ENCODE peak calls at places on chromosome 17, in seven cellular contexts. X is stomach, Y is breast epithelium, A is endothelial cell of umbilical vein, R is HepG2, J is GM12878, E is GM23338. I is an unnamed sample. For H3K4me1, the result is how much of the 10 kb centered on the place peaks cover.

GRCh38 chr17:34579017-34579946 is at the start of gene TMEM132E:
- DNase-seq in A (peak), X (peak), Y (peak), E (peak), J (no peak), R (no peak), I (peak)

GRCh38 chr17:29682987-29683386 is 60.3 kb upstream of the CORO6 start:
- DNase-seq in R (no peak), Y (no peak), E (peak), J (no peak), X (no peak), A (peak), I (no peak)

GRCh38 chr17:64032081-64032480 is 11.6 kb upstream of the ICAM2 start:
- DNase-seq in J (no peak), A (no peak), E (no peak), Y (no peak), R (no peak), X (no peak), I (peak)

GRCh38 chr17:8151641-8152111 is 528 bp downstream of the PER1 start:
- DNase-seq in J (no peak), Y (peak), E (peak), A (peak), R (no peak), X (peak), I (peak)

GRCh38 chr17:46191332-46192210 is 1.7 kb downstream of the KANSL1 start:
- DNase-seq in J (no peak), X (no peak), Y (no peak), R (peak), E (peak), A (peak), I (no peak)

GRCh38 chr17:19752216-19753048 is 4.3 kb upstream of the ALDH3A1 start:
- DNase-seq in J (no peak), Y (no peak), X (no peak), R (no peak), A (no peak), E (no peak), I (peak)

GRCh38 chr17:9240659-9241370 is 219.5 kb downstream of the NTN1 start:
- DNase-seq in J (no peak), Y (peak), X (peak), E (peak), R (peak), A (peak), I (peak)

GRCh38 chr17:30920683-30921543 is 832 bp upstream of the ADAP2 start:
- DNase-seq in E (no peak), X (no peak), Y (no peak), J (no peak), A (no peak), R (no peak), I (no peak)

GRCh38 chr17:43790311-43790940 is 10.2 kb downstream of the CFAP97D1 start:
- DNase-seq in J (no peak), A (no peak), X (no peak), R (peak), E (peak), Y (no peak), I (no peak)

GRCh38 chr17:58630883-58631522 is 60.8 kb downstream of the TEX14 start:
- DNase-seq in A (no peak), X (peak), E (peak), R (no peak), J (no peak), Y (no peak), I (peak)

GRCh38 chr17:40633871-40634270 is 13.7 kb downstream of the SMARCE1 start:
- DNase-seq in Y (no peak), J (no peak), X (no peak), R (no peak), E (no peak), A (no peak), I (no peak)

GRCh38 chr17:47879028-47879585 is 16.9 kb upstream of the SP2 start:
- DNase-seq in A (no peak), J (no peak), Y (no peak), E (no peak), X (no peak), R (no peak), I (no peak)

GRCh38 chr17:17750881-17751280 is 69.6 kb downstream of the RAI1 start:
- DNase-seq in X (no peak), E (no peak), J (peak), A (no peak), Y (no peak), R (no peak), I (no peak)

GRCh38 chr17:38879878-38880727 is 10.2 kb downstream of the LASP1 start:
- DNase-seq in X (no peak), A (peak), Y (no peak), R (no peak), E (peak), J (no peak), I (peak)

GRCh38 chr17:10745231-10745630 is 15.4 kb upstream of the TMEM220 start:
- DNase-seq in Y (peak), E (no peak), R (no peak), A (no peak), J (no peak), X (no peak), I (peak)

GRCh38 chr17:31408586-31408985 is 17.1 kb downstream of the RAB11FIP4 start:
- DNase-seq in Y (peak), X (no peak), J (no peak), A (no peak), E (no peak), R (no peak), I (no peak)

GRCh38 chr17:38886643-38887010 is 16.8 kb downstream of the LASP1 start:
- DNase-seq in A (no peak), R (no peak), Y (no peak), X (no peak), J (no peak), E (no peak), I (no peak)

GRCh38 chr17:44097110-44097810 is 26.2 kb downstream of the HDAC5 start:
- DNase-seq in J (no peak), E (no peak), X (peak), A (no peak), R (peak), Y (no peak), I (no peak)

GRCh38 chr17:48907713-48908046 is 527 bp upstream of the UBE2Z start:
- DNase-seq in A (no peak), E (peak), Y (no peak), R (no peak), X (no peak), J (no peak), I (no peak)

GRCh38 chr17:71412803-71413202 is 708.0 kb upstream of the SOX9 start:
- DNase-seq in E (no peak), A (no peak), Y (no peak), J (no peak), X (no peak), R (no peak), I (no peak)

GRCh38 chr17:4947411-4948165 is 742 bp downstream of the PFN1 start:
- DNase-seq in J (no peak), X (peak), Y (no peak), E (peak), A (peak), R (peak), I (peak)

GRCh38 chr17:40322417-40323315 is 13.7 kb downstream of the RARA start:
- DNase-seq in J (peak), X (peak), A (peak), E (peak), R (peak), Y (peak), I (peak)

GRCh38 chr17:77887464-77888241 is 70.8 kb upstream of the TNRC6C start:
- DNase-seq in A (peak), Y (peak), E (peak), R (peak), X (peak), J (no peak), I (peak)

GRCh38 chr17:79146562-79146961 is 71.9 kb downstream of the ENGASE start:
- DNase-seq in R (no peak), A (no peak), J (no peak), Y (no peak), X (no peak), E (no peak), I (no peak)

GRCh38 chr17:78805301-78805700 is 23.2 kb upstream of the CYTH1 start:
- DNase-seq in Y (no peak), R (no peak), A (no peak), X (peak), E (no peak), J (no peak), I (no peak)

GRCh38 chr17:79739148-79740062 is 8.7 kb downstream of the ENPP7 start:
- DNase-seq in Y (no peak), A (no peak), J (no peak), R (peak), E (no peak), X (no peak), I (no peak)

GRCh38 chr17:73430848-73431247 is 119.0 kb upstream of the CDC42EP4 start:
- DNase-seq in X (no peak), J (no peak), E (no peak), R (no peak), Y (no peak), A (no peak), I (no peak)

GRCh38 chr17:64496786-64497564 is at the start of gene POLG2:
- DNase-seq in J (peak), R (peak), Y (peak), A (peak), E (peak), X (peak), I (peak)

GRCh38 chr17:4221163-4221562 is 42.6 kb downstream of the ANKFY1 start:
- DNase-seq in J (no peak), Y (no peak), R (peak), X (no peak), A (no peak), E (no peak), I (no peak)

GRCh38 chr17:81428521-81428920 is 33.3 kb downstream of the BAHCC1 start:
- DNase-seq in E (no peak), R (no peak), J (no peak), Y (no peak), A (no peak), X (no peak), I (no peak)
- TF ChIP-seq POLR2AphosphoS5 in E (no peak), R (no peak), J (no peak), Y (no peak), A (no peak), X (no peak), I (no peak)

GRCh38 chr17:1899403-1900000 is 69.7 kb downstream of the RPA1 start:
- DNase-seq in X (no peak), A (no peak), R (no peak), Y (no peak), J (no peak), E (no peak), I (no peak)
- H3K4me1 ChIP-seq in X (under half), A (under half), R (under half), Y (under half), J (under half), E (under half), I (under half)

DNA sequence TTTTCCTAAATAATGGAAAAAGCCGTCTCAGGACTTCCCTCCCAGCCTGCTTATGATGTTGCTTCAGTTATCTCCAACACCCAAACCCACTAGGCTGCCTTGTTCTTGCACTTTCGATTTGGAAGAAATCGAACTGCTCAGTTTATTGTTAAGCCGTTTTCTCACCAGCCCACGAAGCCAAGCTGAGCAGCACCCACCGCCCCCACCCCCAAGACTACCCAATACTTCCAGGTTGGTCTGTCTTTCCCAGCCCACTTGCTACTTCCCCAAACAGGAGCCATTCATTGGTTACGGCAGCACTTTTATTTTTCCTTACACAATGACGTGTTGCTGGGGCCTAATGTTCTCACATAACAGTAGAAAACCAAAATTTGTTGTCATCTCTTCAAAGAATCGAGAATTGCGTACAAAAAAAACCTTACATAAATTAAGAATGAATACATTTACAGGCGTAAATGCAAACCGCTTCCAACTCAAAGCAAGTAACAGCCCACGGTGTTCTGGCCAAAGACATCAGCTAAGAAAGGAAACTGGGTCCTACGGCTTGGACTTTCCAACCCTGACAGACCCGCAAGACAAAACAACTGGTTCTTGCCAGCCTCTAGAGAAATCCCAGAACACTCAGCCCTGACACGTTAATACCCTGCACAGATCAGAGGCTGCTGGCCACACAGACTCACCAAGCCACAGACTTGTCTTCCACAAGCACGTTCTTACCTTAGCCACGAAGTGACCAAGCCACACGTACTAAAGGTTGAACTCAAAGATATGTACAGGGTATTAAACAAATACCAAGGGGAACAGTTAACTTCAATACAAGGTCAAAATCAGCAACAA is 2.7 kb downstream of the ACTG1 start:
- DNase-seq in X (no peak), E (no peak), J (no peak), A (peak), R (no peak), Y (no peak), I (no peak)
- TF ChIP-seq POLR2AphosphoS5 in X (peak), E (peak), J (peak), A (peak), R (no peak), Y (no peak), I (no peak)

GRCh38 chr17:76529224-76529642 is 8.3 kb downstream of the CYGB start:
- DNase-seq in E (no peak), X (peak), R (no peak), A (peak), Y (peak), J (no peak), I (peak)
- H3K4me1 ChIP-seq in E (under half), X (under half), R (half or more), A (under half), Y (under half), J (under half), I (under half)

GRCh38 chr17:32541640-32542039 is 54.8 kb downstream of the CDK5R1 start:
- DNase-seq in Y (no peak), J (no peak), X (no peak), R (no peak), E (peak), A (no peak), I (no peak)

GRCh38 chr17:32549559-32549958 is 62.8 kb downstream of the CDK5R1 start:
- DNase-seq in X (no peak), E (no peak), J (no peak), Y (no peak), A (no peak), R (no peak), I (no peak)

GRCh38 chr17:32551186-32551955 is 64.6 kb downstream of the CDK5R1 start:
- DNase-seq in X (no peak), E (no peak), R (no peak), J (peak), A (peak), Y (no peak), I (no peak)

DNA sequence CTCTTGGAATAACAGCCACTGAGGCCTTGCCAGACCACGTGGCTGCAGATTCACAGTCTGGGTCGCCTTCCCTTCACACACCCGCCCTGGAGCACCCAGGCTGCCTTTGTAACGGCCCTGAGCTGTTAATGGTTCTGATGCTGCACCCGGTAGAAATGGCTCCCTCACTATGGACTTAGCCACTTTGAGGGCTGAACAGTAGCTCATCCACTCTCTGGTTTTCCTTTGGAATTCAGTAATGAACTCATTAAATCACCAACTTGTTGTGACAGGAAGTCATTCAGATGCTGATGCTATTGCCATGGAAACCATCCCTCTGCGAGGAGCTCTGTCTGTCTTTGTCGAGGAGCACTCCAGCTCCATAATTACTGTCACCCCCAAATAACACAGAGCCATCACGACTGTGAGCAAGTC is 59.2 kb downstream of the CDK5R1 start:
- DNase-seq in X (no peak), A (no peak), R (no peak), E (peak), J (no peak), Y (no peak), I (no peak)
- TF ChIP-seq POLR2AphosphoS5 in X (no peak), A (no peak), R (no peak), E (no peak), J (no peak), Y (no peak), I (no peak)

I was measured in sigmoid colon.